ENCODE peak calls at places on chromosomes 5 and 9, in seven cellular contexts. L is dorsolateral prefrontal cortex, C is aorta, O is DND-41, P is brain microvascular endothelial cell, D is neuronal stem cell, G is PC-9. Y is an unnamed sample.

GRCh38 chr5:151459680-151460079 is 12.3 kb downstream of the SLC36A1 start:
- DNase-seq in L (no peak), C (no peak), O (no peak), P (peak), D (no peak), G (no peak), Y (peak)

GRCh38 chr5:21254161-21254560 is 1266.2 kb upstream of the CDH18 start:
- DNase-seq in L (no peak), C (no peak), O (no peak), P (no peak), D (no peak), G (no peak), Y (no peak)

GRCh38 chr5:173954671-173955605 is 34.0 kb upstream of the C5orf47 start:
- DNase-seq in L (no peak), C (no peak), O (no peak), P (peak), D (no peak), G (no peak), Y (peak)

GRCh38 chr9:125890793-125891192 is 143.6 kb downstream of the PBX3 start:
- DNase-seq in L (no peak), C (no peak), O (no peak), P (no peak), D (no peak), G (no peak), Y (no peak)

GRCh38 chr9:18184034-18184800 is 289.7 kb upstream of the ADAMTSL1 start:
- DNase-seq in L (no peak), C (no peak), O (no peak), P (no peak), D (no peak), G (no peak), Y (peak)

GRCh38 chr9:89845321-89845720 is 240.5 kb downstream of the GADD45G start:
- DNase-seq in L (no peak), C (no peak), O (no peak), P (no peak), D (no peak), G (no peak), Y (no peak)

GRCh38 chr9:89606567-89607311 is 1.9 kb downstream of the GADD45G start:
- DNase-seq in L (no peak), C (no peak), O (peak), P (peak), D (peak), G (no peak), Y (no peak)

GRCh38 chr5:37831821-37832524 is 7.9 kb downstream of the GDNF start:
- DNase-seq in L (no peak), C (no peak), O (no peak), P (no peak), D (no peak), G (no peak), Y (no peak)

GRCh38 chr5:139646912-139647391 is 1.2 kb upstream of the CXXC5 start:
- DNase-seq in L (peak), C (peak), O (no peak), P (no peak), D (no peak), G (no peak), Y (no peak)

GRCh38 chr5:151186052-151186451 is 28.5 kb upstream of the ANXA6 start:
- DNase-seq in L (no peak), C (no peak), O (no peak), P (no peak), D (no peak), G (no peak), Y (no peak)

GRCh38 chr9:133460405-133461175 is 812 bp downstream of the CACFD1 start:
- DNase-seq in L (no peak), C (peak), O (no peak), P (no peak), D (peak), G (peak), Y (no peak)

GRCh38 chr5:93532370-93532769 is 48.6 kb downstream of the NR2F1-AS1 start:
- DNase-seq in L (no peak), C (peak), O (no peak), P (peak), D (no peak), G (no peak), Y (peak)

GRCh38 chr5:172941067-172941516 is 18.1 kb upstream of the RPL26L1 start:
- DNase-seq in L (no peak), C (no peak), O (no peak), P (no peak), D (no peak), G (no peak), Y (no peak)

DNA sequence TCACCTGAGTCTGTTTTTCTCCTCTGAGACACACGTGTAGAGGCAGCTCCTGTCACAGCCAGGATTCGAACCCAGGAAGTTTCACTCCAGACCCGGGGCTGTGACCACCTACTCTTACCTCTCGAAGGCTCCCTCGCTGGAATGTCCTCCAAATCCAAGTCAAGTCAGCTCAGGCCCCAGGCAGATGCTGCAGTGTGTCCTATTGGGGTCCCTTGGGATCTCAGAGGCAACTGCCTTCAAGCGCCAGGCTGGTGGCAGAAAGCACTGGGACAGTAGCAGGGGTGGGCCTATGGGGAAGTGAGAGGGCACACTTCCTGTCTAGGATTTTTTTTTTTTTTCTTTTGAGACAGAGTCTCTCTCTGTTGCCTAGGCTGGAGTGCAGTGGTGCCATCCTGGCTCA is 762 bp upstream of the ST6GALNAC4 start:
- DNase-seq in L (no peak), C (no peak), O (peak), P (no peak), D (no peak), G (no peak), Y (no peak)
- H3K4me3 ChIP-seq in L (peak), C (no peak), O (no peak), P (no peak), D (no peak), G (peak), Y (no peak)

DNA sequence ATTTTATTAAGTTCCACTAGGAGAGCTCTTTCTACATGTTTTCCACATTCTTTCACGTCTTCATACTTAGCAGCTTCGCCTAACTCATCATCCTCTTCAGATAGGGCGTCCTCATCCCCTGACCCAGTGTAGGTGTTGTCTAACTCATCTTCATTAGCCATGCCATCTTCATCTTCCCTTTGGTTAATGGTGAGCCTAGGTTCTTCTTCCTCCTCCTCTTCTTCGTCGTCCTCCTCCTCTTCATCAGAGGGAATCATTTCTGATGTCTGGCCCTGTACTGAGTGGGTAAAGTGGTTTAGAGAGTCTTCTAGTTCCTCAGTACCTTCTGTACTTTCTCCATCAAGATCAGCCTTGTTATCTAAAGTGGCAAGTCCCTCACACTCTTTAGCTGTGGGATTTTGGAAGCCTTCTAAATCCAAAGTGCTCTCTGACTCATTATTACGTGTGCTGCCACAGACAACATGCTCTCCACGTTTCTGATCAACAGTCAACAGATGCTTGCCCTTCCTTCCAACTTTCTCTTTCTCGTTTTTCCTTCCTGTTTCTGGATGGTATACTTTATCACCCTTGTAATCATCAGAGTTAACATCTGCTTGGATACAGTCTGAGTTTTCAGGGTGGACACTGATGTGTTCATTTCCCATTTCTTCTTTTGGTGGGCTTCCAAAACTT is 31.1 kb downstream of the TUT7 start:
- DNase-seq in L (no peak), C (no peak), O (no peak), P (peak), D (no peak), G (no peak), Y (no peak)
- H3K4me3 ChIP-seq in L (no peak), C (no peak), O (no peak), P (no peak), D (no peak), G (no peak), Y (no peak)

DNA sequence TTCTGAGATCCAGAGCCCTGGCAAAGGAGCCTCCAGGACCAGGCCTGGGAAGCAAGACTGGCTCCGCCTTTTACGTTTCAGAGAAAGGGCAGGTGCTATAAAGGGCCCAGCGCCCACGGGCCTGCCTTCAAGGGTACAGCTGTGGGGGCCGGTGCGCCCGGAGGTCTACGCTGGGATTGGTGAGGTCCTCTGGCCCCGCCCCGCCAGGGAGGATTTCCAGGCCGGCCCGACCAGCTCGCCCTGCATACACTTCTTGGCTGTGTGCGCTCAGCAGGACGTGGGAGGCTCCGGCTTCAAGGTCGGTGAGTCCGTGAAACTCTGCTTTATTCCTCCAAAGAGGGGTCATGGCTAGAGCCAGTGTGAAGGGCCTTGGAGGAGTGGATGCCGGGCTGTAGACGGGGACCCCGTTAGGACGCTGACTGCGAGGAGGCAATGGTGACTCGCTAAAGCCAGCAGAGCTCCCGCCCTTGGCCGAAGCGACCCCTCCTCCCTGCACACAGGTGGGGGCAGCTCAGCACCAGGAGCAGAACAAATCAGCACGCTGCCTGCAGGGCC is at the start of gene CKMT2:
- DNase-seq in L (peak), C (peak), O (no peak), P (peak), D (peak), G (no peak), Y (no peak)
- H3K4me3 ChIP-seq in L (peak), C (peak), O (no peak), P (peak), D (peak), G (no peak), Y (peak)

GRCh38 chr5:177065480-177065879 is 21.2 kb upstream of the FGFR4 start:
- DNase-seq in L (no peak), C (no peak), O (no peak), P (no peak), D (no peak), G (no peak), Y (no peak)
- H3K4me3 ChIP-seq in L (no peak), C (no peak), O (no peak), P (no peak), D (no peak), G (no peak), Y (no peak)

GRCh38 chr5:67195406-67196275 is 958 bp downstream of the CD180 start:
- DNase-seq in L (no peak), C (no peak), O (no peak), P (no peak), D (no peak), G (no peak), Y (no peak)
- H3K4me3 ChIP-seq in L (no peak), C (no peak), O (no peak), P (no peak), D (no peak), G (no peak), Y (no peak)

DNA sequence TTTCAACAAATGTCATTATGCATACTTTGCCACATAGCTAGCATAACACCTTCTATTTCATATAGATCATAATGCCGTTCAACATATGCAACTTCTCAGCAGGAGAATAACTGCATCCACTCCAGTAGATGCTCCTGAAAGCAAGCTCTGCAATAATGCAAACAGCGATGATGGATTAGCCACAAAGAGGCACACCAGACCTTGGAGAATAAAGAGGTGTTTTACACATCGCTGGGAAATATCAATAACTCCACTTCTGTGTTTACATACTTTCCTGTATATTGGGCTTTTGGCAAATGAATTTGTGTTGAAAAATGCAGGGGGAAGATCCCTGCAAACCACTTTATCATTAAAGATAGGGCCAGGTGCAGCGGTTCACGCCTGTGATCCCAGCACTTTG is 271.5 kb upstream of the PANK3 start:
- DNase-seq in L (no peak), C (no peak), O (no peak), P (no peak), D (no peak), G (no peak), Y (no peak)
- H3K4me3 ChIP-seq in L (no peak), C (no peak), O (no peak), P (no peak), D (no peak), G (no peak), Y (no peak)

GRCh38 chr5:107652839-107653607 is 17.7 kb downstream of the EFNA5 start:
- DNase-seq in L (no peak), C (no peak), O (no peak), P (no peak), D (no peak), G (no peak), Y (no peak)

GRCh38 chr5:107655836-107656235 is 14.9 kb downstream of the EFNA5 start:
- DNase-seq in L (no peak), C (no peak), O (no peak), P (no peak), D (no peak), G (no peak), Y (no peak)

GRCh38 chr5:107653685-107654084 is 17.1 kb downstream of the EFNA5 start:
- DNase-seq in L (no peak), C (no peak), O (no peak), P (no peak), D (no peak), G (no peak), Y (no peak)

GRCh38 chr5:107654827-107655226 is 15.9 kb downstream of the EFNA5 start:
- DNase-seq in L (no peak), C (no peak), O (no peak), P (no peak), D (no peak), G (no peak), Y (no peak)

DNA sequence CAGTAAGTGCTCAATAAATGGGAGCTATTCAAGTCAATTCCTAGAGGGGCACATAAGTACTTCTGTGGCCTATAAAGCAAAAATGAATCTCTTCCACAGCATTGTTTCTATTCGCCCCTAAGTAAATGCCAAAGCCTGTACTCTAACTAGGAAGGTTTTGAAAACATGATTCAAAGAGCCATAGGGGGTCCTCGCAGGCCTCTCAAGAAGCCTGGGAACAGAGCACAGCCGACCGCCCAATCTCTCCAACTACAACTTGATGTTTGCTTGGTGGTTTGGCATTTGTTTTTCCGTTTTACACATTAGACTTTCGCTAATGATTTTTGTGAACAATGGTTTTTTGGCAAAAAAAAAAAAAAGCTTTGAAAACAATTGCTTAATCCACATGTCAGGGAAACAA is 19.4 kb downstream of the EFNA5 start:
- DNase-seq in L (no peak), C (no peak), O (no peak), P (no peak), D (no peak), G (no peak), Y (no peak)
- H3K4me3 ChIP-seq in L (no peak), C (no peak), O (no peak), P (no peak), D (no peak), G (no peak), Y (no peak)

Y was measured in epithelial cell of proximal tubule.